ENCODE peak calls at places on chromosomes 6 and 20, in four cellular contexts. B is IMR-90, O is epithelial cell of esophagus, Y is left ventricle myocardium inferior. C is an unnamed sample.

GRCh38 chr6:52263709-52264320 is 19.5 kb upstream of the IL17F start:
- DNase-seq in Y (peak), B (peak), O (peak), C (peak)

GRCh38 chr6:40353967-40354452 is 233.2 kb downstream of the LRFN2 start:
- DNase-seq in Y (no peak), O (no peak), B (no peak), C (no peak)

GRCh38 chr20:15642676-15643075 is 930.6 kb downstream of the KIF16B start:
- DNase-seq in Y (no peak), B (peak), O (no peak), C (no peak)

GRCh38 chr6:100186552-100186951 is 192.5 kb upstream of the MCHR2 start:
- DNase-seq in B (peak), Y (no peak), O (no peak), C (no peak)

GRCh38 chr20:1209447-1210387 is 6.5 kb downstream of the C20orf202 start:
- DNase-seq in Y (no peak), O (peak), B (peak), C (no peak)

GRCh38 chr6:43891072-43891870 is 121.3 kb downstream of the VEGFA start:
- DNase-seq in Y (no peak), O (no peak), B (no peak), C (no peak)

GRCh38 chr6:168681748-168682147 is 240.8 kb downstream of the SMOC2 start:
- DNase-seq in O (no peak), B (no peak), Y (no peak), C (peak)

GRCh38 chr6:49979584-49979983 is 10.2 kb upstream of the DEFB113 start:
- DNase-seq in B (no peak), O (no peak), Y (no peak), C (no peak)

GRCh38 chr6:158793432-158793831 is 25.7 kb downstream of the EZR start:
- DNase-seq in B (peak), Y (no peak), O (peak), C (no peak)

GRCh38 chr6:77456531-77457248 is 6.6 kb downstream of the HTR1B start:
- DNase-seq in O (peak), B (peak), Y (no peak), C (no peak)

GRCh38 chr6:3885262-3886036 is 36.3 kb downstream of the FAM50B start:
- DNase-seq in Y (no peak), B (no peak), O (no peak), C (no peak)
- TF ChIP-seq CTCF in Y (peak), B (no peak), O (peak), C (peak)

GRCh38 chr6:124753001-124753400 is 209.2 kb upstream of the RNF217 start:
- DNase-seq in B (no peak), Y (no peak), O (no peak), C (no peak)
- TF ChIP-seq CTCF in B (no peak), Y (no peak), O (no peak), C (no peak)

DNA sequence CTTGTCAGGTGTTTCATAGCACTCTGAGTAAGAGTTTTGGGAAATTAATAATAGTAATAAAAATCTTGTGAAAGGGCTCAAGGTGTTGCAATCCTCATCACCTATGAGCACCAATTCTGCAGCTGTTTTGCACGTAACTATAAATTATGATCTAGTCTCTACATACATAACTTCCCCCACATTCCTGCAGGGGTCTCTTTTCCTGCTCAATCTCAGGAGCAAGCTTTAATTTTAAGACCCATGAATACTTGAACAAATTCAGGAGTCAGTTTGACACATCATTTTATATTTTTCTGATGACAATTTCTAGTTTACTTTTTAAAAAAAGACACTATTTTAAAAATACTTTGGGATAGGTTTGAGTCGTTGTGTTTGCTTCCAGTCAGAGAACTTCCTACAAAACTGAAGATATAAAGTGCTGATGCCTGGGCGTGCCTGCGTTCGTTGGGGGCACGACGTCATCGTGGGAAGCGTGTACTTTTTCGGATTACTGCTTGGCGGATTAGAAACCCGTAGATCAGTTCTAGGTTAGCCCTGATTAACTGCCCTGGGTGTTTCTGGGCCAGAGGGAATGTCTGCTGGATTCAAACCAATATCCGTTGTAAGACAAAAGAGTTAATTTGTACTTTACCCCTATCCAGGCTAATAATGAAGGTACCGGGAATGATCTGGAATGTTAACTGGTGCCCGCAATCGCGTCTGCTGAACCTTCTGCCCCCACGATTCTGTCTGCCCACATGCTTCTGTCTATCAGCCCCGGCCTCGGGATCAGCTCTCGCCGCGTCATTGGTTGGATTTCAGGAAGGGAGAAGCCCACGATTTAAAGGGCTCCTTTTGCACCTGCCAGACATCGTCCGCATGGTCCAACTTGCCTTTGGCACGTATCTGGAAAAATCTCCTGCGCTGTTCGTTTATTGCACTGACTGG is 940 bp upstream of the E2F3 start:
- DNase-seq in O (peak), Y (peak), B (no peak), C (no peak)
- TF ChIP-seq CTCF in O (no peak), Y (peak), B (peak), C (peak)

DNA sequence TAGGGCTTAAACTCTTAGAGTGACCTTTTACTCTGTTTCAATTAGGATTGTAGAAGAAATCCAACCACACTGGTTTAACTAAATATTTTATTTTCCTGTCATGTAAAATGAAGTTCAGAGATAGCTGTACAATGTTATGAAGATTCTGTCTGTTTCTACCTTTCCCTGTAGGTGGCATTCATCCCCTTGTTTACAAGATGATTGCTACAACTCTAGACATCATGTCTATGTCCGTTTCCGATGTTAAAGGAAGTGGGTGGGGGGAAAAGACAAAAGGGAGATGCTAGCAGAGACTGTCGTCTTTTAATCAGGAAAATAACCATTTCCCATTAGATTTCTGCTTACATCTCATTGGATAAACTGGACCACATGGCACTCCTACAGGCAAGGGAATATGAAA is 30.9 kb upstream of the RIMS1 start:
- DNase-seq in O (peak), B (no peak), Y (no peak), C (no peak)
- TF ChIP-seq CTCF in O (peak), B (no peak), Y (no peak), C (no peak)

GRCh38 chr20:50788045-50788867 is 6.6 kb upstream of the BCAS4 start:
- DNase-seq in B (peak), O (peak), Y (no peak), C (no peak)
- TF ChIP-seq CTCF in B (peak), O (peak), Y (peak), C (peak)

GRCh38 chr20:32018269-32019155 is 8.3 kb downstream of the CCM2L start:
- DNase-seq in B (no peak), O (peak), Y (peak), C (peak)

GRCh38 chr20:32019563-32020463 is 9.6 kb downstream of the CCM2L start:
- DNase-seq in O (no peak), B (no peak), Y (no peak), C (no peak)

GRCh38 chr20:32019156-32019510 is 8.9 kb downstream of the CCM2L start:
- DNase-seq in Y (no peak), O (no peak), B (no peak), C (no peak)

GRCh38 chr20:32021091-32021490 is 10.9 kb downstream of the CCM2L start:
- DNase-seq in B (no peak), O (no peak), Y (no peak), C (no peak)

DNA sequence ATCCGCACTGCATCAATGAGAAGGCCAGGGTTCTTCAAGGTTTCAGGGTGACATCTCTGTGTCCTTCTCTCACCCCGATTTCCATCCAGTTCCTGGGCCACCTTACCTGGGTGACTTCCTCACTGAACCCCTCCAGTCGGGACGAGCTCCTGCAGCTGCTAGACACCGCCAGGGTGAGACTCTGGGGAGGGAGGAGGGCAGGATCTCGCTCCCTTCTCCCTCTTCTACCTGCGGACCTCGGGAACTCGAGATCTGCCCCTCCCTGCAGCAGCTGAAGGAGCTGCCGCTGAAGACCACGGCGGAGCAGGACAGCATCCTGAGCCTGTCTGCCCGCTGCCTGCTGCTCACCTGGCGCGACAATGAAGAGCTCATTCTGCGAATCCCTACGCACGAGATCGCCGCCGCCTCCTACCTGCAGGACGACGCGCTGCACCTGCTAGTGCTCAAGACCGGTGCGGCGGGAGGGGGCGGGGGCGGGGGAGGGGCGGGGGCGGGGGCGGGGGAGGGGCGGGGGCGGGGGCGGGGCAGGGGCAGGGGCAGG is 7.5 kb downstream of the CCM2L start:
- DNase-seq in O (peak), B (no peak), Y (no peak), C (no peak)
- TF ChIP-seq CTCF in O (peak), B (no peak), Y (no peak), C (peak)

DNA sequence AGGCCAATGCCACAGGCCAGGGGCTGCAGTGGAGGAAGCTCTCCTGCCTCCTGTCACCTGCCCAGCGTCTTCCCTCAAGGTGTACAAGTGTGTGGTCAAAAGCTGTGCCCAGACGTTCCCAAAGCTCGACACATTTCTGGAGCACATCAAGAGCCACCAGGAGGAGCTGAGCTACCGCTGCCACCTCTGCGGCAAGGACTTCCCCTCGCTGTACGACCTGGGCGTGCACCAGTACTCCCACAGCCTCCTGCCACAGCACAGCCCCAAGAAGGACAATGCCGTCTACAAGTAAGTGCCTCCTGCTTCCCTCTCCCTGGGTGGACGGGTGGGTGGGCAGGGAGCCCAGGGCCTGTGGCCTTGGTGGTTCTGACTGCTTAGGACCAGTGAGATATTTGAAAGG is 38.2 kb downstream of the ZNF341 start:
- DNase-seq in B (no peak), O (no peak), Y (no peak), C (no peak)
- TF ChIP-seq CTCF in B (no peak), O (no peak), Y (peak), C (no peak)

GRCh38 chr6:99022039-99022609 is 74.4 kb upstream of the FBXL4 start:
- DNase-seq in B (no peak), Y (no peak), O (no peak), C (no peak)

GRCh38 chr6:99024089-99024488 is 76.3 kb upstream of the FBXL4 start:
- DNase-seq in O (no peak), B (no peak), Y (no peak), C (no peak)

GRCh38 chr6:99013661-99014458 is 66.1 kb upstream of the FBXL4 start:
- DNase-seq in O (no peak), B (peak), Y (no peak), C (no peak)

GRCh38 chr6:99016355-99016754 is 68.6 kb upstream of the FBXL4 start:
- DNase-seq in O (peak), Y (no peak), B (peak), C (no peak)

DNA sequence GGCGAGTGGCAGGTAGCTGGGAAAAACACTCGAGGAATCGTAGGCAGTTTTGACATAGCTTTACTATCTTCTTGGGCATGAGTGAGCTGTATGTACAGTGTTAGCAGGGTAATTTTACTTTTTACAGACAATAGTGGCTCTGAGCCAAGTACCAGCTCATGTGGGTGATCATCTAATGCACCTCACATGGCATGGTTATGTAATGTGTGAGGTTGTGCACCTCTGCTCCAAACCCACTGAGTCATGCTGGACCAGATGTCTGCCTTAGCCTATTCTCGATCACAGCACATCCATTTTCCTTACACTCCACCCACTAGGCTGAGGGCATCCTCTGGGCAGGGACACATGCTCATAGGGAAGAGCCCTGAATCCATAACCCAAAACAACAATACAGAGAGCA is 71.6 kb upstream of the FBXL4 start:
- DNase-seq in B (peak), O (peak), Y (no peak), C (no peak)
- TF ChIP-seq CTCF in B (no peak), O (no peak), Y (no peak), C (no peak)